ENCODE peak calls at places on chromosomes 13 and 19, in six cellular contexts. S, X, D, W, V and K are unnamed samples.

GRCh38 chr13:21997726-21998125 is 326.9 kb downstream of the FGF9 start:
- DNase-seq in S (no peak), W (no peak), X (no peak), V (no peak), D (no peak), K (no peak)

GRCh38 chr13:39297664-39298171 is 259.5 kb downstream of the NHLRC3 start:
- DNase-seq in V (no peak), D (no peak), W (no peak), S (no peak), X (no peak), K (no peak)

GRCh38 chr13:70568571-70568970 is 460.3 kb upstream of the KLHL1 start:
- DNase-seq in V (no peak), S (peak; percentile 21), D (peak; percentile 6), W (peak; percentile 5), X (no peak), K (peak; percentile 4)

GRCh38 chr19:48685583-48685982 is 10.2 kb upstream of the FUT2 start:
- DNase-seq in V (no peak), D (no peak), W (no peak), S (no peak), X (no peak), K (no peak)

GRCh38 chr13:82076421-82076820 is 1735.5 kb upstream of the SPRY2 start:
- DNase-seq in S (no peak), D (no peak), V (no peak), X (no peak), W (no peak), K (no peak)

GRCh38 chr19:50238043-50238442 is 34.6 kb downstream of the MYH14 start:
- DNase-seq in V (no peak), S (no peak), W (no peak), X (no peak), D (no peak), K (no peak)

GRCh38 chr19:12603714-12604113 is 6.9 kb downstream of the ZNF490 start:
- DNase-seq in W (peak; percentile 69), V (no peak), S (no peak), D (no peak), X (peak; percentile 37), K (peak; percentile 41)

GRCh38 chr13:44017756-44018309 is 138.1 kb downstream of the LACC1 start:
- DNase-seq in V (no peak), D (no peak), X (no peak), W (no peak), S (no peak), K (no peak)

DNA sequence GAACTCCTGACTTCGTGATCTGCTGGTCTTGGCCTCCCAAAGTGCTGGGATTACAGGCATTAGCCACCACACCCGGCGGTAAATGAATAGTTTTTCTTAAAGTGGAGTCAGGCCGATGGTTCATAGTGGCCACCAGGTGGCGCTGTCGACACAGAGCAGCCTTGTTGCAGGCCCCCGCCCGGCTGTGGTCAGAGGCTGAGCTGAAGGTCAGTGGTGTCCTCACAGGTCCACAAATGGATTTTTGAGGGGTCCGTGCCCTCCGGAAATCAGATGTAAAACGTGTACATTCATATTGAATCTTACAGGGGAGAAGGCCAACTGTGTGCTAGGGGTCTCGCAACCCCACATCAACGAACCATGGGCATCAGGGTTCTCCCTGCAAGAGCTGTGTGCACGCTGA is 13.4 kb upstream of the WDR18 start:
- DNase-seq in V (no peak), D (peak; percentile 54), S (peak; percentile 72), W (no peak), X (no peak), K (no peak)
- TF ChIP-seq TAF1 in V (no peak), D (no peak), S (no peak), W (no peak), X (no peak), K (no peak)

DNA sequence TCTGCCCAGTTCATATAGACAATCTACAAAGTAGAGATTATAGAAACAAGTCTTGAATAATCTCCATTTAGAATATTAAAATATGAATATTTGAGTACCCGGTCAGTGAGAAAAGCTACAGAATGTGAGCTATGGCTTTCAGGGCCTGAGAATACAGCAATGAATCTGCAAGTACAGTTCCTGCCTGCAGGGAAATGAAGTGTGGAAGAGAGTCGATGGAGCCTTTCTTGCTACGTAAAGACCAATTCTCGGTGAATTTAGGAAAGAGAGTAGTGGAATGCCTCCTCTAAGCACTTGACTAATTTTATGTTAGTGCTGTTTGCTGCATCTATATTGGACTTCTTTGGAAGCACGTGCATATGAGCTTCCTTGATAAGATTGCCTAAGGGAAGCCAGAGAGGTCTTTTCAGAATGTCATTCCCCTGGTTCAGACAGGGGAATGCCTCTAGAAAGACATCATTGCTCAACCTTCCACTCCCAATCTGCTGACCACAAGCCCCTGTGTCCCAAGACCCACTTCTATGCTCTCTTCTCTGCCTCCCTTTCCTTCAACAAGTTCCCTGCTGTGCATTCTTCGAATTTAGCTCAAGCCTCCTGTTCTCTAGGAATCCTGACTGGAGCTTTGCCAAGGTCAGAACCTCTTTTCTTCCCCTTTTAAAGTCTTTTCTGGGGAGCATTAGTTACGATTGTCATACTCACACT is 41.9 kb downstream of the GPC6 start:
- DNase-seq in S (no peak), X (no peak), D (no peak), V (no peak), W (no peak), K (no peak)
- TF ChIP-seq TAF1 in S (no peak), X (no peak), D (no peak), V (no peak), W (no peak), K (no peak)

GRCh38 chr19:44757735-44758505 is 9.4 kb downstream of the BCL3 start:
- DNase-seq in X (no peak), D (no peak), S (peak; percentile 87), V (no peak), W (no peak), K (no peak)
- TF ChIP-seq TAF1 in X (no peak), D (no peak), S (no peak), V (no peak), W (no peak), K (no peak)

DNA sequence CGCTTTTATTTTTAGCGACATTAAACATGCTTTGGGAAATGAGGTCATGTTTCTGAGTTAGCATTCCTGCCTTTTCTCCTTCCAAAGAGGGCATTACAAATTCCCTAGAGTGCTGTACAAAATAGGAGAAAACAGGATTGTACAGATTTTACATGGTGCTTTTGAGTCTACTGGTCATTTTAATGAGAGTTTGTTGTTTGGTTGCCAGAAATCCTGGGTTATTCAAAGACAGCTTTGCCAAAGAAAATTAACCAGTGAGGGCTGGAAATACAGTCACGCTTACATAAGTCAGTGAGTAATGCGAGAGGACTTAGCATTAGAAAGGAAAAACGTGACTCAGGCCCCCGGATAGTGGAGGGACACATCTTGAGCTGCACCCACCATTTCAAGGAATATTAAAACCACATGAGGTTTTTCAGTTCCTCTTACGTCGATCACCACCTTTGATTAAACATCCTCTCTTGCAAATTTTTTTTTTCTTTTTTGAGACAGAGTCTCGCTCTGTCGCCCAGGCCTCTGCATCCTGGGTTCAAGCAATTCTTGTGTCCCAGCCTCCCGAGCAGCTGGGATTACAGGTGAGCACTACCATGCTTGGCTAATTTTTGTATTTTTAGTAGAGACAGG is 55.4 kb downstream of the SACS start:
- DNase-seq in X (peak; percentile 27), W (peak; percentile 68), V (no peak), D (no peak), S (no peak), K (peak; percentile 33)
- TF ChIP-seq TAF1 in X (no peak), W (no peak), V (no peak), D (no peak), S (no peak), K (no peak)

GRCh38 chr13:114145722-114146121 is 13.3 kb upstream of the RASA3 start:
- DNase-seq in W (no peak), D (no peak), V (no peak), S (no peak), X (no peak), K (no peak)

GRCh38 chr13:114142640-114143490 is 10.4 kb upstream of the RASA3 start:
- DNase-seq in X (no peak), V (no peak), S (peak; percentile 25), W (no peak), D (peak; percentile 34), K (no peak)

GRCh38 chr13:114145256-114145655 is 12.8 kb upstream of the RASA3 start:
- DNase-seq in V (no peak), X (no peak), D (no peak), W (no peak), S (peak; percentile 40), K (no peak)

GRCh38 chr13:114144606-114145244 is 12.3 kb upstream of the RASA3 start:
- DNase-seq in W (no peak), D (no peak), S (no peak), X (no peak), V (no peak), K (no peak)

DNA sequence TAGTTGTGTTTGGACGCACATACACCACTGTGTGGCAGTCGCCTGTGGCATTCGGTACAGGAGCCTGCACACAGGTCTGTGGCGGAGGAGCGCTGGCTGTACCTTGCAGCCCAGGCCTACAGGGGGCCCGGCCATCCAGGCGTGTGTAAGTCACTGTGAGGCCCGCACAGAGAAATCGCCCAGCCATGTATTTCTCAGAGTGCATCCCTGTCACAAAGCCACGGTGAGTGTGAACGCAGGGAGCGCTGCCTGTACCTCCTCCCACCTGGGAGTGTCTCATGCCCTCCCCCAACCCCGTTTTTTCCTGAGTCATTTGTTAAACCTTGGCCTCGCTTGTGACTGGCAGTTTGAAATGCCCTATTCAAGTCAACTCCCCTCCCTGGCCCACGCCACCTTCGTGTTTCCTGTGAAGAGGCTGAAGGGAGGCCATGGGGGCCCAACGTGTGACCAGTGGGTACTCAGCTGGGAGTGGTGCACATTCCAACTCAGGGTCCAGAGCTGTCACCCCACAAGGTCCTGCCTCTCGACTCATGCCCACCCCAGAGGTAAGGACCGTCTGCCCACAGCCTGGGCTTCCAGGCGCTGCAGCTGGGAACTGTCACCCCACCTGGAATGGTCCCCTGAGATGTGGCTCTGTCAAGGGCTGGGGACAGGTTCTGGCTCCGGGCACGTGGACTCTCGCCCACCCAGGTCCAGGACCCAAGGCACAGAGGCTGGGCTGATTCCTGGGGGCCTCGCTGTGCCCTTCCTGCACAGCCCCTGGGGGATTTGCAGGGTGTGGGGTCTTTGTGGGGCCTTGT is 11.6 kb upstream of the RASA3 start:
- DNase-seq in V (no peak), D (peak; percentile 53), S (peak; percentile 61), W (no peak), X (no peak), K (peak; percentile 75)
- TF ChIP-seq TAF1 in V (no peak), D (no peak), S (no peak), W (no peak), X (no peak), K (no peak)

GRCh38 chr19:46181386-46181774 is 33.3 kb downstream of the IGFL2 start:
- DNase-seq in S (no peak), D (no peak), W (no peak), V (no peak), X (no peak), K (no peak)
- TF ChIP-seq TAF1 in S (no peak), D (no peak), W (no peak), V (no peak), X (no peak), K (no peak)